ENCODE peak calls at places on chromosomes 5 and 9, in four cellular contexts. F is RWPE2; L is central memory CD4-positive, alpha-beta T cell; E is HuH-7. N is an unnamed sample.

GRCh38 chr5:62284946-62285891 is 20.8 kb upstream of the KIF2A start:
- DNase-seq in F (no peak), E (no peak), L (no peak), N (no peak)

GRCh38 chr5:10352404-10353240 is 873 bp upstream of the MARCHF6 start:
- DNase-seq in F (no peak), E (no peak), L (no peak), N (no peak)

GRCh38 chr5:3599283-3600105 is 3.9 kb downstream of the IRX1 start:
- DNase-seq in L (no peak), E (no peak), F (peak), N (no peak)

GRCh38 chr5:148486456-148486855 is 102.7 kb downstream of the FBXO38 start:
- DNase-seq in L (no peak), E (no peak), F (no peak), N (no peak)

GRCh38 chr5:54257366-54258118 is 52.8 kb downstream of the ARL15 start:
- DNase-seq in F (no peak), L (no peak), E (no peak), N (no peak)

GRCh38 chr5:156137482-156137881 is 189.5 kb upstream of the SGCD start:
- DNase-seq in E (no peak), L (no peak), F (no peak), N (no peak)

GRCh38 chr5:80122599-80122998 is 87.5 kb downstream of the THBS4 start:
- DNase-seq in F (no peak), L (no peak), E (no peak), N (no peak)

GRCh38 chr5:149632311-149633251 is 51.3 kb downstream of the ARHGEF37 start:
- DNase-seq in F (no peak), L (no peak), E (no peak), N (no peak)

GRCh38 chr9:122144836-122145235 is 14.7 kb downstream of the NDUFA8 start:
- DNase-seq in L (no peak), E (no peak), F (no peak), N (no peak)

GRCh38 chr9:113513541-113513940 is 50.0 kb downstream of the RGS3 start:
- DNase-seq in F (no peak), E (no peak), L (no peak), N (no peak)

GRCh38 chr9:18238254-18238653 is 235.7 kb upstream of the ADAMTSL1 start:
- DNase-seq in L (no peak), E (no peak), F (peak), N (peak)

GRCh38 chr9:133702798-133703570 is 35.2 kb downstream of the SARDH start:
- DNase-seq in F (no peak), L (no peak), E (no peak), N (no peak)

GRCh38 chr5:73278693-73279092 is 105.7 kb downstream of the TMEM174 start:
- DNase-seq in E (no peak), L (no peak), F (peak), N (no peak)

GRCh38 chr9:3746296-3747275 is 220.8 kb upstream of the RFX3 start:
- DNase-seq in E (no peak), F (no peak), L (no peak), N (no peak)

GRCh38 chr5:116658141-116658540 is 83.5 kb upstream of the SEMA6A start:
- DNase-seq in F (no peak), E (no peak), L (no peak), N (no peak)

GRCh38 chr5:169048568-169049125 is 252.3 kb downstream of the SLIT3 start:
- DNase-seq in L (no peak), F (no peak), E (no peak), N (no peak)

GRCh38 chr5:1652873-1653707 is 129.3 kb upstream of the LPCAT1 start:
- DNase-seq in F (no peak), E (no peak), L (no peak), N (no peak)

GRCh38 chr5:176810687-176811501 is 535 bp downstream of the UNC5A start:
- DNase-seq in F (no peak), E (no peak), L (no peak), N (no peak)

GRCh38 chr9:3299872-3300271 is 225.9 kb downstream of the RFX3 start:
- DNase-seq in E (no peak), F (no peak), L (no peak), N (no peak)

GRCh38 chr9:126935630-126936029 is 21.0 kb downstream of the RALGPS1 start:
- DNase-seq in F (no peak), L (no peak), E (no peak), N (no peak)

GRCh38 chr5:173331956-173332479 is 3.8 kb upstream of the STC2 start:
- DNase-seq in F (peak), L (peak), E (peak), N (peak)

GRCh38 chr5:30102185-30102584 is 1091.3 kb upstream of the CDH6 start:
- DNase-seq in L (no peak), E (no peak), F (no peak), N (no peak)

GRCh38 chr5:122183098-122183794 is 53.9 kb downstream of the ZNF474 start:
- DNase-seq in F (peak), L (no peak), E (no peak), N (no peak)

N was measured in brain pericyte.